ENCODE peak calls at places on chromosomes 11 and 22, in six cellular contexts. Z, A, D, O, J and E are unnamed samples.

GRCh38 chr22:31650391-31650790 is 11.6 kb downstream of the PISD start:
- DNase-seq in D (no peak), Z (no peak), A (no peak), O (no peak), J (no peak), E (no peak)

GRCh38 chr22:25763239-25763777 is 21.3 kb downstream of the MYO18B start:
- DNase-seq in A (no peak), O (no peak), Z (no peak), D (no peak), J (no peak), E (no peak)

GRCh38 chr22:43110927-43111623 is 525 bp downstream of the BIK start:
- DNase-seq in A (no peak), O (peak), D (no peak), J (no peak), Z (no peak), E (peak)

GRCh38 chr11:68040121-68040956 is 1.5 kb downstream of the TCIRG1 start:
- DNase-seq in J (no peak), O (no peak), A (peak), D (no peak), Z (peak), E (no peak)

GRCh38 chr11:11502303-11502828 is 119.4 kb downstream of the GALNT18 start:
- DNase-seq in J (no peak), A (no peak), Z (no peak), O (no peak), D (no peak), E (no peak)

GRCh38 chr11:86157797-86158378 is 86.7 kb upstream of the EED start:
- DNase-seq in O (no peak), Z (no peak), A (no peak), D (no peak), J (no peak), E (no peak)

GRCh38 chr11:118608268-118609214 is 1.1 kb downstream of the PHLDB1 start:
- DNase-seq in Z (peak), J (no peak), O (peak), D (no peak), A (peak), E (peak)

GRCh38 chr22:21055880-21056319 is 10.2 kb downstream of the LRRC74B start:
- DNase-seq in Z (no peak), A (no peak), O (no peak), D (no peak), J (no peak), E (no peak)

GRCh38 chr11:74011360-74012071 is 2.6 kb upstream of the UCP3 start:
- DNase-seq in O (peak), Z (no peak), D (no peak), J (no peak), A (no peak), E (no peak)

GRCh38 chr11:60056349-60056969 is at the start of gene MS4A3:
- DNase-seq in Z (no peak), O (no peak), A (no peak), D (no peak), J (no peak), E (no peak)

GRCh38 chr11:119490253-119491006 is 67.5 kb upstream of the THY1 start:
- DNase-seq in O (no peak), Z (no peak), J (no peak), D (no peak), A (no peak), E (no peak)

GRCh38 chr11:102527701-102528100 is 2.8 kb downstream of the MMP7 start:
- DNase-seq in J (no peak), O (no peak), A (no peak), D (no peak), Z (no peak), E (no peak)

GRCh38 chr11:13012037-13012693 is 3.0 kb downstream of the RASSF10 start:
- DNase-seq in O (no peak), Z (no peak), D (no peak), J (no peak), A (no peak), E (no peak)

GRCh38 chr11:114183041-114183511 is 113.1 kb upstream of the NNMT start:
- DNase-seq in Z (no peak), J (no peak), A (no peak), O (peak), D (no peak), E (peak)

GRCh38 chr11:132631956-132632355 is 900.3 kb downstream of the OPCML start:
- DNase-seq in J (no peak), A (no peak), Z (no peak), D (no peak), O (no peak), E (no peak)

GRCh38 chr11:119889111-119889510 is 160.1 kb upstream of the NECTIN1 start:
- DNase-seq in A (no peak), J (no peak), Z (no peak), D (no peak), O (no peak), E (no peak)

GRCh38 chr11:26741036-26741435 is 19.2 kb upstream of the SLC5A12 start:
- DNase-seq in O (no peak), J (no peak), D (no peak), Z (no peak), A (peak), E (no peak)

GRCh38 chr11:64742940-64743590 is 877 bp downstream of the RASGRP2 start:
- DNase-seq in Z (peak), D (no peak), J (no peak), A (peak), O (peak), E (peak)

GRCh38 chr11:1672613-1673400 is 24.2 kb upstream of the KRTAP5-6 start:
- DNase-seq in Z (no peak), O (no peak), D (no peak), A (no peak), J (no peak), E (no peak)

GRCh38 chr11:73999581-74000306 is 9.1 kb downstream of the UCP3 start:
- DNase-seq in J (no peak), Z (peak), D (no peak), O (no peak), A (no peak), E (no peak)

GRCh38 chr22:48954781-48955311 is 872.8 kb downstream of the BRD1 start:
- DNase-seq in D (no peak), Z (peak), J (no peak), A (no peak), O (no peak), E (no peak)

GRCh38 chr11:120339394-120339890 is 3.2 kb downstream of the ARHGEF12 start:
- DNase-seq in J (no peak), A (no peak), O (no peak), Z (no peak), D (no peak), E (no peak)

GRCh38 chr22:35352214-35353111 is 28.4 kb upstream of the HMOX1 start:
- DNase-seq in J (peak), Z (peak), D (no peak), O (no peak), A (peak), E (no peak)

GRCh38 chr11:26806209-26806608 is 84.3 kb upstream of the SLC5A12 start:
- DNase-seq in A (peak), D (no peak), J (no peak), Z (no peak), O (no peak), E (no peak)

GRCh38 chr11:45857834-45858492 is 10.7 kb downstream of the CRY2 start:
- DNase-seq in Z (no peak), A (peak), O (no peak), J (peak), D (no peak), E (no peak)

GRCh38 chr11:93521086-93521485 is 22.1 kb downstream of the SMCO4 start:
- DNase-seq in D (no peak), A (no peak), O (no peak), Z (no peak), J (no peak), E (no peak)